ENCODE peak calls at places on chromosomes 4 and X, in five cellular contexts. S is CD4-positive, alpha-beta T cell; M is glomerular endothelial cell; G is brain microvascular endothelial cell; F is CD8-positive, alpha-beta memory T cell. V is an unnamed sample.
A peak's percentile ranks its signal among the peaks of the same experiment; 100 is the strongest.

GRCh38 chr4:101238706-101239105 is 108.6 kb downstream of the PPP3CA start:
- DNase-seq in S (no peak), M (no peak), G (no peak), F (no peak), V (no peak)

GRCh38 chr4:1720163-1720983 is 750 bp downstream of the TMEM129 start:
- DNase-seq in S (peak; percentile 17), M (no peak), G (no peak), F (peak; percentile 57), V (no peak)

GRCh38 chr4:97587912-97588311 is 555.4 kb downstream of the STPG2 start:
- DNase-seq in S (no peak), M (no peak), G (peak; percentile 39), F (no peak), V (no peak)

GRCh38 chr4:70654605-70655011 is 11.7 kb downstream of the JCHAIN start:
- DNase-seq in S (no peak), M (no peak), G (no peak), F (no peak), V (no peak)

GRCh38 chr4:52946811-52947210 is 84.7 kb downstream of the RASL11B start:
- DNase-seq in S (no peak), M (no peak), G (no peak), F (no peak), V (no peak)

GRCh38 chrX:17860811-17861495 is at the start of gene RAI2:
- DNase-seq in S (peak; percentile 1), M (no peak), G (no peak), F (no peak), V (no peak)

GRCh38 chr4:17995165-17995564 is 26.4 kb downstream of the LCORL start:
- DNase-seq in S (no peak), M (no peak), G (no peak), F (no peak), V (no peak)

GRCh38 chr4:70613182-70613892 is 15.2 kb upstream of the ENAM start:
- DNase-seq in S (no peak), M (no peak), G (no peak), F (no peak), V (no peak)

GRCh38 chr4:17128268-17128667 is 229.8 kb upstream of the LDB2 start:
- DNase-seq in S (no peak), M (no peak), G (no peak), F (no peak), V (no peak)

GRCh38 chr4:53321151-53321987 is 44.5 kb downstream of the SCFD2 start:
- DNase-seq in S (no peak), M (peak; percentile 84), G (peak; percentile 43), F (no peak), V (no peak)

GRCh38 chrX:137565921-137566745 is at the start of gene ZIC3:
- DNase-seq in S (no peak), M (no peak), G (peak; percentile 3), F (no peak), V (peak; percentile 33)

GRCh38 chr4:70178075-70178660 is 17.4 kb upstream of the ODAM start:
- DNase-seq in S (no peak), M (no peak), G (no peak), F (no peak), V (no peak)

V was measured in NCI-H2107.